ENCODE peak calls at places on chromosome 15, in six cellular contexts. One of them, this sample, is unnamed. For H3K4me1, the result is how much of the 10 kb centered on the place peaks cover.

GRCh38 chr15:64478863-64479262 is 18.5 kb downstream of the ZNF609 start:
- DNase-seq in HCT116: no peak
- DNase-seq in spleen: no peak
- DNase-seq in suprapubic skin: no peak
- DNase-seq in sigmoid colon: no peak
- DNase-seq in GM12878: no peak
- DNase-seq in this sample: no peak

GRCh38 chr15:98896802-98897732 is 110.5 kb downstream of the PGPEP1L start:
- DNase-seq in HCT116: peak
- DNase-seq in spleen: no peak
- DNase-seq in suprapubic skin: no peak
- DNase-seq in sigmoid colon: no peak
- DNase-seq in GM12878: no peak
- DNase-seq in this sample: no peak

GRCh38 chr15:72312605-72313447 is 7.1 kb downstream of the CELF6 start:
- DNase-seq in HCT116: peak
- DNase-seq in spleen: peak
- DNase-seq in suprapubic skin: peak
- DNase-seq in sigmoid colon: peak
- DNase-seq in GM12878: no peak
- DNase-seq in this sample: peak

GRCh38 chr15:75107905-75108838 is 84.8 kb downstream of the PPCDC start:
- DNase-seq in HCT116: peak
- DNase-seq in spleen: peak
- DNase-seq in suprapubic skin: no peak
- DNase-seq in sigmoid colon: no peak
- DNase-seq in GM12878: peak
- DNase-seq in this sample: no peak

GRCh38 chr15:68431792-68432401 is at the start of gene ITGA11:
- DNase-seq in HCT116: no peak
- DNase-seq in spleen: no peak
- DNase-seq in suprapubic skin: no peak
- DNase-seq in sigmoid colon: peak
- DNase-seq in GM12878: no peak
- DNase-seq in this sample: peak

GRCh38 chr15:67098768-67099282 is 33.4 kb downstream of the SMAD3 start:
- DNase-seq in HCT116: no peak
- DNase-seq in spleen: no peak
- DNase-seq in suprapubic skin: no peak
- DNase-seq in sigmoid colon: no peak
- DNase-seq in GM12878: no peak
- DNase-seq in this sample: no peak

GRCh38 chr15:56759450-56759845 is 26.1 kb upstream of the ZNF280D start:
- DNase-seq in HCT116: no peak
- DNase-seq in spleen: no peak
- DNase-seq in suprapubic skin: no peak
- DNase-seq in sigmoid colon: peak
- DNase-seq in GM12878: no peak
- DNase-seq in this sample: peak

GRCh38 chr15:70095387-70096214 is 2.1 kb downstream of the TLE3 start:
- DNase-seq in HCT116: no peak
- DNase-seq in spleen: peak
- DNase-seq in suprapubic skin: no peak
- DNase-seq in sigmoid colon: peak
- DNase-seq in GM12878: no peak
- DNase-seq in this sample: no peak

GRCh38 chr15:70033529-70034140 is 64.1 kb downstream of the TLE3 start:
- DNase-seq in HCT116: no peak
- DNase-seq in spleen: peak
- DNase-seq in suprapubic skin: no peak
- DNase-seq in sigmoid colon: peak
- DNase-seq in GM12878: no peak
- DNase-seq in this sample: no peak

GRCh38 chr15:28902856-28903255 is 17.1 kb downstream of the APBA2 start:
- DNase-seq in HCT116: no peak
- DNase-seq in spleen: peak
- DNase-seq in suprapubic skin: peak
- DNase-seq in sigmoid colon: no peak
- DNase-seq in GM12878: no peak
- DNase-seq in this sample: no peak

GRCh38 chr15:60673918-60674558 is 195.1 kb upstream of the ICE2 start:
- DNase-seq in HCT116: peak
- DNase-seq in spleen: no peak
- DNase-seq in suprapubic skin: no peak
- DNase-seq in sigmoid colon: peak
- DNase-seq in GM12878: no peak
- DNase-seq in this sample: peak

GRCh38 chr15:68733666-68734065 is 87.0 kb downstream of the ANP32A start:
- DNase-seq in HCT116: no peak
- DNase-seq in spleen: no peak
- DNase-seq in suprapubic skin: no peak
- DNase-seq in sigmoid colon: peak
- DNase-seq in GM12878: no peak
- DNase-seq in this sample: no peak

GRCh38 chr15:58552505-58553364 is 120.9 kb downstream of the LIPC start:
- DNase-seq in HCT116: no peak
- DNase-seq in spleen: no peak
- DNase-seq in suprapubic skin: no peak
- DNase-seq in sigmoid colon: no peak
- DNase-seq in GM12878: no peak
- DNase-seq in this sample: no peak
- H3K4me3 ChIP-seq in HCT116: no peak
- H3K4me3 ChIP-seq in spleen: no peak
- H3K4me3 ChIP-seq in suprapubic skin: peak
- H3K4me3 ChIP-seq in sigmoid colon: no peak
- H3K4me3 ChIP-seq in GM12878: no peak
- H3K4me3 ChIP-seq in this sample: peak

GRCh38 chr15:95121191-95121590 is 889.8 kb downstream of the MCTP2 start:
- DNase-seq in HCT116: no peak
- DNase-seq in spleen: no peak
- DNase-seq in suprapubic skin: no peak
- DNase-seq in sigmoid colon: no peak
- DNase-seq in GM12878: no peak
- DNase-seq in this sample: no peak
- TF ChIP-seq POLR2AphosphoS5 in HCT116: no peak
- TF ChIP-seq POLR2AphosphoS5 in spleen: no peak
- TF ChIP-seq POLR2AphosphoS5 in suprapubic skin: no peak
- TF ChIP-seq POLR2AphosphoS5 in sigmoid colon: no peak
- TF ChIP-seq POLR2AphosphoS5 in GM12878: no peak
- TF ChIP-seq POLR2AphosphoS5 in this sample: no peak

DNA sequence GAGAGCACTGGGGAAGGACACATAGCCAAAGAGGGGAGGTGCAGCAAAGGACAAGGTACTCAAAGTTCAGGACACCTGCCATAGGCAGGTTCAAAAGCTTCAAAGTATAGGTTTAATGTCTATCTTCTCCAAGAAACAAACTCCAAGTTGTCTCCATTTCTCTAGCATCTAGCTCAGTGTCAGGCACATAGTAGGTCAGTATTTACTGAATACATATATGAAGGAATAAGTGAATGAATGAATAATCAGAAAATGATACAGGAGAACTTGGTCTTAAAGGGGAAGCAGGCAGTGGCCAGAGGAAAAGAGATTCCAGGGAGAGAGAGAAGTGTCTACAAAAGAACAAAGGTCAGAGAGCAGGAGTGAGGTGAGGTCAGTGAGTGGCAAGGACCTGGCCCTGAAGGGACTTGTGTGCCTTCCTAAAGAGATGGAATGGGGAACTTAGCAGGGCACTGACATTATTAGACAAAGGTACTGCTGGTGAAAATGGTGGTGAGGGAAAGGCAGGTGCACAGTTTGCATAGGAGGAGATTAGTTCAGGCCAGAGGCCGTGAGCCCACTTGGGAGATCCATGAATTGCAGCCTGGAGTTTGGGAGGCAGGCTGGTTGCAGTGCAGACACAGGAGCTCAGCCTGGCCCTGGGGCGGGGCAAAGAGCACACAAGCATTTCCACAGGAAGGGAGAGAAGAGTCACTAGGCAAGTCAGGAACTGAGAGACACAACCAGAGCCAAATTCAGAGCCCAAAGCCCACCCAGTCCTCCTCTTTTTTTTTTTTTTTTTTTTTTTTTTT is 21.4 kb downstream of the TBC1D2B start:
- DNase-seq in HCT116: no peak
- DNase-seq in spleen: no peak
- DNase-seq in suprapubic skin: no peak
- DNase-seq in sigmoid colon: no peak
- DNase-seq in GM12878: no peak
- DNase-seq in this sample: no peak
- H3K4me1 ChIP-seq in HCT116: under half
- H3K4me1 ChIP-seq in spleen: half or more
- H3K4me1 ChIP-seq in suprapubic skin: half or more
- H3K4me1 ChIP-seq in sigmoid colon: under half
- H3K4me1 ChIP-seq in GM12878: half or more
- H3K4me1 ChIP-seq in this sample: under half

DNA sequence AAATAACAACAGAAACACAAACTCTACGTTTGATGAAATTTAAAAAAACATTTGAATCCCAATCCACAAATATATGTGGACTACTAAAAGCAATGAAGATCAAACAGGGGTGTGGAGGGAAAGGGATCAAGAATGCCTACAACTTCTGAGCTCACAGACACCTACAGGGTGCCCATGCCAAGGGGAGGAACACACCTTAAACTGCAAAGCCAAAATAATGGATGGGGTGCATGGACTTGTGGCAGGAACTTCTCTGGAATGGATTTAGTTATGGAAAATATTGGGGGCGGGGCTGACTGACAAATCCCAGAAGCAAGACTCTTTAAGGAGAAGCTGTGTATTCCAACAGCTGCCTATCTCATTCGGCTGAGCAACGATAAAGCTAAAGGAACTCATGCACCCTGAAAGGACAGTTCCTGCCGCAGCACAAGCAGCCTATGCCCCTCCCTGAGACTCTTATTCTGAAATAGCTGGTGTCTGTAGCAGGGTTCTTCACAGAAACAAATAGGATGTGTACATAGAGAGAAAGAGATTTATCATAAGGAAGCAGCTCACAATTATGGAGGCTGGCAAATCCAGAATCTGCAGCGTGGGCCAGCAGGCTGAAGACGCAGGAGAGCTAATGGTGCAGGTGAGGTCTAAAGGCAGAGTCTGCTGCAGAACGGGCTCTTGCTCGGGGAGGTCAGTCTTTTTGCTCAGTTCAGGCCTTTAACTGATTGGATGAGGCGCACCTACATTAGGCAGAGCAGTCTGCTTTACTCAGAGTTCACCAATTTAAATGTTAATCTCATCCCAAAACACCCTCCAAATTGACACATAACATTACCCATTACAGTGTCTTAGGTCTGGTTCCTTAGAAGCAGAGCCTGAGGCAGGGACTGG is 24.5 kb upstream of the PLA2G4D start:
- DNase-seq in HCT116: no peak
- DNase-seq in spleen: no peak
- DNase-seq in suprapubic skin: no peak
- DNase-seq in sigmoid colon: no peak
- DNase-seq in GM12878: no peak
- DNase-seq in this sample: no peak
- H3K4me3 ChIP-seq in HCT116: no peak
- H3K4me3 ChIP-seq in spleen: no peak
- H3K4me3 ChIP-seq in suprapubic skin: peak
- H3K4me3 ChIP-seq in sigmoid colon: no peak
- H3K4me3 ChIP-seq in GM12878: no peak
- H3K4me3 ChIP-seq in this sample: no peak

GRCh38 chr15:25830844-25831443 is 32.2 kb downstream of the ATP10A start:
- DNase-seq in HCT116: no peak
- DNase-seq in spleen: no peak
- DNase-seq in suprapubic skin: no peak
- DNase-seq in sigmoid colon: peak
- DNase-seq in GM12878: no peak
- DNase-seq in this sample: no peak
- TF ChIP-seq POLR2AphosphoS5 in HCT116: no peak
- TF ChIP-seq POLR2AphosphoS5 in spleen: no peak
- TF ChIP-seq POLR2AphosphoS5 in suprapubic skin: peak
- TF ChIP-seq POLR2AphosphoS5 in sigmoid colon: peak
- TF ChIP-seq POLR2AphosphoS5 in GM12878: no peak
- TF ChIP-seq POLR2AphosphoS5 in this sample: no peak

GRCh38 chr15:39144613-39145012 is 436.3 kb upstream of the THBS1 start:
- DNase-seq in HCT116: no peak
- DNase-seq in spleen: no peak
- DNase-seq in suprapubic skin: no peak
- DNase-seq in sigmoid colon: no peak
- DNase-seq in GM12878: no peak
- DNase-seq in this sample: no peak
- H3K4me1 ChIP-seq in HCT116: under half
- H3K4me1 ChIP-seq in spleen: under half
- H3K4me1 ChIP-seq in suprapubic skin: under half
- H3K4me1 ChIP-seq in sigmoid colon: under half
- H3K4me1 ChIP-seq in GM12878: under half
- H3K4me1 ChIP-seq in this sample: under half

DNA sequence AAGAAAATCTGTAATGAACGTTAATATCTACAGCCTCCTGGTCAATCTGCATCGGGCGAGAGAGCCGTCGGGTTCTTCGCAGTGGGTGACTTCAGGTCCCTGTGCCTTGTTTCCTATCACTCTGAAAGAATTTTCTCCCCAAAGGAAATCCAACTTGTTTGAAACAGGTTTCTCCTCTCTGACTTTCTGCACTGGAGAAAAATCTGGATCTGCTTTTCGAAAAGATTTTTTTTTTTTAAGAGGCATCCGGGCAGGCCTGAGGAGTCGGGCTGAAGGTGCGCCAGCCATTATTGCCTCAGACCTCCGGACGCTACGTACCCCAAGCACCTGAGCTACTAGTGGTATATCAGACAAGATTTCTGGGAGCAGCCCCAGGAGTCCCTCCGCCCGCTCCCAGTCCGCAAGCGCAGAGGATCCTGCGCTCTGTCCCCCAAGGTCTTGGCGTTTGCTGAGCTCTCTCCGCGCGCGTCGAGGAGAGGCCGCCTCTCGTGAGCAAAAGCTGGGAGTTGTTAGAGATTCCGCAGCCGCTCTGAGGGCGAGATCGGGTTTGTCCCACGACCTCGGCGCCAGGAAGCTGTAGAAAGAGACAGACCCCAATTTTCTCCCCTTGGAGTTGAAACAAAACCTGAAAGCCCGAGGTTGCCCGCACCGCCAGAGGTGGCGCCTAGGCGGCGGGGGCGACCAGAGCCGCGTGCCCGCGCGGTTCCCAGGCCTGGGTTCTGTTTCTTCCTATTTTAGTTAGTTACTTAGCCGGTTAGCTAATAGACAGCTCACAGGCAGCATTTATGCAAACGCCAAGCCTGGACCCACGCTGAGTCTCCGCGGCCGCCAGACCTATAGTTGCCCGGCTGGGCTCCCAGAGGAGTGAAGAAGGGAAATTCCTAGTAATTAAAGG is 72.4 kb upstream of the POLG start:
- DNase-seq in HCT116: no peak
- DNase-seq in spleen: no peak
- DNase-seq in suprapubic skin: no peak
- DNase-seq in sigmoid colon: no peak
- DNase-seq in GM12878: no peak
- DNase-seq in this sample: no peak
- H3K4me3 ChIP-seq in HCT116: no peak
- H3K4me3 ChIP-seq in spleen: peak
- H3K4me3 ChIP-seq in suprapubic skin: peak
- H3K4me3 ChIP-seq in sigmoid colon: no peak
- H3K4me3 ChIP-seq in GM12878: peak
- H3K4me3 ChIP-seq in this sample: peak

This sample was measured in breast epithelium.